ENCODE peak calls at places on chromosomes 2 and 18, in five cellular contexts. R is body of pancreas, V is colonic mucosa, C is breast epithelium, P is H1. T is an unnamed sample. For H3K9me3, the result is how much of the 10 kb centered on the place peaks cover.

GRCh38 chr2:71173096-71173495 is 42.7 kb downstream of the MPHOSPH10 start:
- DNase-seq in R (no peak), V (no peak), C (no peak), P (no peak), T (no peak)

GRCh38 chr2:45334241-45334860 is 276.7 kb downstream of the SRBD1 start:
- DNase-seq in R (no peak), V (no peak), C (no peak), P (no peak), T (no peak)

GRCh38 chr2:86199834-86200177 is 549 bp downstream of the MRPL35 start:
- DNase-seq in R (no peak), V (no peak), C (no peak), P (no peak), T (no peak)

GRCh38 chr2:170930132-170931109 is 1.4 kb downstream of the GORASP2 start:
- DNase-seq in R (peak), V (peak), C (peak), P (no peak), T (peak)

GRCh38 chr2:200203381-200203827 is 103.1 kb upstream of the SPATS2L start:
- DNase-seq in R (no peak), V (no peak), C (no peak), P (peak), T (no peak)

GRCh38 chr2:198337368-198337767 is 533.0 kb downstream of the PLCL1 start:
- DNase-seq in R (no peak), V (no peak), C (no peak), P (no peak), T (no peak)

GRCh38 chr2:229715895-229716507 is 1.6 kb upstream of the DNER start:
- DNase-seq in R (peak), V (peak), C (no peak), P (no peak), T (no peak)

GRCh38 chr18:27544211-27544610 is 359.1 kb upstream of the CHST9 start:
- DNase-seq in R (no peak), V (no peak), C (no peak), P (no peak), T (no peak)

GRCh38 chr2:238243496-238244076 is 3.7 kb upstream of the HES6 start:
- DNase-seq in R (no peak), V (no peak), C (no peak), P (no peak), T (no peak)

GRCh38 chr2:181594322-181594721 is 62.6 kb downstream of the CERKL start:
- DNase-seq in R (no peak), V (no peak), C (no peak), P (no peak), T (no peak)

GRCh38 chr2:230068658-230069080 is at the start of gene SLC16A14:
- DNase-seq in R (peak), V (peak), C (peak), P (no peak), T (no peak)

GRCh38 chr2:112891333-112891950 is 19.5 kb upstream of the IL37 start:
- DNase-seq in R (no peak), V (peak), C (peak), P (no peak), T (no peak)

GRCh38 chr2:222398446-222398885 is 25.9 kb upstream of the SGPP2 start:
- DNase-seq in R (peak), V (no peak), C (no peak), P (no peak), T (no peak)

GRCh38 chr2:150663143-150663542 is 175.7 kb upstream of the RND3 start:
- DNase-seq in R (no peak), V (no peak), C (no peak), P (no peak), T (no peak)

DNA sequence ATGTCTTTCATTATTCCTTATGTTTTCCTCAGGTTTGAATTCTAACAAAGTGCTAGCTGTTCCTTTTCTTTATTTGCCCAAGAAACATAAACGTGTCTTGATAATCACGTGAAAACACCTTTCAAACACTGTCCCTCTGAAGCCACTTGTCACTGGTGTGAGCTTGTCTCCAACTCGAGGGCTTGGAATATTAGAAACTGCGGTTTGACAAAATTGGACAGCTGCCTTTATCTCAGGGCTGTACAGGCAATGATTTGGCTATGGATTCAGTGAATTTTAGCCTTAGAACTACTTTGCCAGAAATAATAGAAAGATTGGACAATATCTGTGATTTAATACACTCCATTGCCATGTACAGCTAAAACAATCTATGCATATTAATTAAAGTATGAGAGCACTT is 763.0 kb upstream of the ACVR2A start:
- DNase-seq in R (no peak), V (no peak), C (peak), P (no peak), T (no peak)
- TF ChIP-seq CTCF in R (no peak), V (no peak), C (no peak), P (no peak), T (no peak)

DNA sequence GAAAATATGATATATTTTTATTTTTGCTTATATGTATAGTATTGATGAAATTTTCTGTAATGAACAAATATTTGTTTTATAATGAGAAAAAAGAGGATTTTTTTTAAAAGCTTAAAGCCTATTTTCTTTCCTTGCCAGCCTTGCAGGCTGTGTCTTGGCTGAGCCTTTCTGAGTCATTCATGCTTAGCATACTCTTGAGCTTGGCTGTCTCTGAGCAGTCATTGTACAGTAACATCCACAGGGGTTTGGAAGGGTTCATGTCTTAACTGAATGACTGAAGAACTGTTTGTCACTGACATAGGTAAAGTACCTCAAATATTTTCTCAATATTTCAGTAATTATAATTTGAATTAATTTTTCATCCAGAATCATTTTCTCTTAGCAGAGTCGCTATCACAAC is 49.3 kb downstream of the GPR39 start:
- DNase-seq in R (no peak), V (no peak), C (no peak), P (no peak), T (no peak)
- H3K9me3 ChIP-seq in R (under half), V (under half), C (under half), P (under half), T (under half)

GRCh38 chr2:102069311-102069974 is 73.1 kb upstream of the IL1R1 start:
- DNase-seq in R (no peak), V (no peak), C (no peak), P (no peak), T (no peak)
- H3K4me3 ChIP-seq in R (no peak), V (no peak), C (no peak), P (no peak), T (no peak)

GRCh38 chr2:46813680-46814079 is 101.9 kb downstream of the MCFD2 start:
- DNase-seq in R (no peak), V (no peak), C (peak), P (no peak), T (no peak)
- TF ChIP-seq CTCF in R (no peak), V (no peak), C (no peak), P (no peak), T (no peak)

DNA sequence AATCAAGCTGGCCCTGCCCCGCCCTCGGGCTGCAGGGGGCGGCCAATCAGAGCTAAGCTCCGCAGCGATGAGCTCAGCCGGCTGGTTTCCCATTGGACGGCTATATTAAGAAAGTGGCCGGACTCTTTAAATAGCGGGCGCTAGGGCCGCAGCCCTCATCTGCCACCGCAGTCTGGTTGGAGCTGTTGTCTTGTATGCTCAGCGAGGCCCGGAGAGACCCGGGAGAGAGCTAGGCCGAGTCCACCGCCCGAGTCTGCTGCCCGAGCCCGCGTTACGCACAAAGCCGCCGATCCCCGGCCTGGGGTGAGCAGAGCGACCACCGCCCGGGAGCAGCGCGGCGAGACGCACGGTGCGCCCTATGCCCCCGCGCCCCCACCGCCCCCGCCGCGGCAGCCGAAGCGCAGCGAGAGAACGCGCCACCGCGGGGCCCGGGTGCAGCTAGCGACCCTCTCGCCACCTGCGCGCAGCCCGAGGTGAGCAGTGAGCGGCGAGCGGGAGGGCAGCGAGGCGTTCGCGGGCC is at the start of gene RHOB:
- DNase-seq in R (peak), V (peak), C (peak), P (peak), T (peak)
- H3K9me3 ChIP-seq in R (under half), V (under half), C (under half), P (under half), T (under half)

GRCh38 chr2:118842687-118843491 is 4.6 kb downstream of the EN1 start:
- DNase-seq in R (no peak), V (no peak), C (no peak), P (no peak), T (peak)
- H3K4me3 ChIP-seq in R (no peak), V (peak), C (peak), P (peak), T (no peak)

DNA sequence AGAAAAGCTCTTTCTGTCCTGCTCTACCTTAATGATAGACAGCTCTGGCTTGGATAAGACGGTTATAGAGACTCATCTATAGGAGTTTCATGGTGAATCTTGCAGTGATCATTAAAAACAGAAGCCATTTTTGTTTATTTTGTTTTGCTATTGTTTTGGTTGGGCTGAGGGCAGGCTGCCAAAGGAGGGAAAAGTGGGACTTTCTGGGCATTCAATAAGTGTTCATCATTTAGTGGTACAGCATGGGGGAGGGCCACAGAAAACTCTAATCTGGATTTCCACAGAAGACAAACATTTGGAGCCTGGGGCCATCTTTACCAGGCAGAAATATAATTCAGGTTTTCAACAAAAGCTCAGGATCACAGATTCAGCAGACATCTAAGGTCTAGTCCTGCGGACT is 62.4 kb upstream of the EFEMP1 start:
- DNase-seq in R (no peak), V (no peak), C (no peak), P (no peak), T (no peak)
- TF ChIP-seq CTCF in R (no peak), V (no peak), C (no peak), P (no peak), T (no peak)

GRCh38 chr18:78659748-78660147 is 319.9 kb upstream of the SALL3 start:
- DNase-seq in R (no peak), V (no peak), C (no peak), P (peak), T (no peak)
- H3K9me3 ChIP-seq in R (under half), V (under half), C (under half), P (under half), T (under half)